ENCODE peak calls at places on chromosomes 12 and 14, in four cellular contexts. Y is NT2/D1, P is T-cell, N is lung microvascular endothelial cell. B is an unnamed sample.

GRCh38 chr12:47905313-47905730 is 528 bp upstream of the VDR start:
- DNase-seq in P (no peak), N (no peak), Y (peak), B (no peak)

GRCh38 chr12:8026282-8026637 is 6.3 kb upstream of the FOXJ2 start:
- DNase-seq in P (no peak), Y (peak), N (no peak), B (no peak)

GRCh38 chr12:2768224-2768961 is 26.4 kb upstream of the FKBP4 start:
- DNase-seq in Y (no peak), P (no peak), N (no peak), B (no peak)

GRCh38 chr12:18629916-18630315 is 107.9 kb downstream of the PLCZ1 start:
- DNase-seq in N (no peak), Y (no peak), P (no peak), B (no peak)

GRCh38 chr12:1583421-1584078 is 10.8 kb downstream of the FBXL14 start:
- DNase-seq in N (peak), P (peak), Y (peak), B (peak)

GRCh38 chr12:11943919-11944318 is 126.8 kb upstream of the BCL2L14 start:
- DNase-seq in N (no peak), P (no peak), Y (no peak), B (no peak)

GRCh38 chr12:101064721-101065120 is 145.3 kb downstream of the SLC5A8 start:
- DNase-seq in N (no peak), P (no peak), Y (no peak), B (no peak)

GRCh38 chr14:60647081-60647836 is 2.0 kb downstream of the SIX1 start:
- DNase-seq in N (peak), P (no peak), Y (no peak), B (peak)

GRCh38 chr14:59482471-59483331 is 1.5 kb downstream of the L3HYPDH start:
- DNase-seq in N (peak), P (no peak), Y (no peak), B (peak)

GRCh38 chr12:109714141-109714912 is 702 bp downstream of the FAM222A start:
- DNase-seq in Y (peak), N (peak), P (peak), B (peak)

GRCh38 chr12:110279976-110280783 is 867 bp upstream of the ATP2A2 start:
- DNase-seq in Y (no peak), P (peak), N (peak), B (peak)

GRCh38 chr14:101228949-101229541 is 325.5 kb upstream of the RTL1 start:
- DNase-seq in P (no peak), N (no peak), Y (no peak), B (no peak)

GRCh38 chr12:63150255-63151060 is 543 bp downstream of the AVPR1A start:
- DNase-seq in P (no peak), Y (peak), N (no peak), B (peak)

GRCh38 chr12:130049666-130050065 is 112.6 kb upstream of the FZD10 start:
- DNase-seq in P (no peak), N (no peak), Y (no peak), B (no peak)

GRCh38 chr14:69580009-69580577 is 5.4 kb upstream of the CCDC177 start:
- DNase-seq in P (no peak), Y (peak), N (peak), B (peak)

GRCh38 chr12:33752854-33753253 is 269.4 kb upstream of the ALG10 start:
- DNase-seq in P (no peak), Y (no peak), N (no peak), B (no peak)

GRCh38 chr12:9132008-9132535 is 16.4 kb upstream of the A2M start:
- DNase-seq in Y (no peak), P (no peak), N (no peak), B (no peak)

GRCh38 chr14:56160058-56160457 is 41.8 kb downstream of the PELI2 start:
- DNase-seq in N (no peak), Y (no peak), P (no peak), B (no peak)

GRCh38 chr12:100901266-100901665 is 106.7 kb downstream of the ANO4 start:
- DNase-seq in P (no peak), N (no peak), Y (no peak), B (no peak)

GRCh38 chr12:96329545-96329944 is 70.7 kb downstream of the CDK17 start:
- DNase-seq in Y (no peak), N (no peak), P (no peak), B (no peak)

GRCh38 chr14:85852900-85853299 is 323.0 kb downstream of the FLRT2 start:
- DNase-seq in Y (no peak), P (no peak), N (no peak), B (peak)

GRCh38 chr12:109879332-109880048 is 851 bp downstream of the GLTP start:
- DNase-seq in N (no peak), P (no peak), Y (no peak), B (no peak)

GRCh38 chr12:46367351-46368029 is 5.1 kb downstream of the SLC38A2 start:
- DNase-seq in N (no peak), P (no peak), Y (no peak), B (no peak)

GRCh38 chr12:123828120-123828519 is 66.0 kb downstream of the DNAH10 start:
- DNase-seq in P (no peak), Y (no peak), N (no peak), B (no peak)

GRCh38 chr12:15701212-15701611 is 88.0 kb downstream of the EPS8 start:
- DNase-seq in Y (no peak), P (no peak), N (peak), B (peak)

GRCh38 chr12:15534870-15535269 is 212.6 kb downstream of the PTPRO start:
- DNase-seq in Y (no peak), P (no peak), N (no peak), B (peak)

GRCh38 chr12:45893240-45893639 is 97.1 kb downstream of the SCAF11 start:
- DNase-seq in Y (peak), P (no peak), N (peak), B (peak)